ENCODE peak calls at places on chromosomes 7 and 10, in nine cellular contexts. One of them, this sample, is unnamed.
A peak's percentile ranks its signal among the peaks of the same experiment; 100 is the strongest.

GRCh38 chr10:77564781-77565589 is 72.6 kb downstream of the KCNMA1 start:
- DNase-seq in A549: peak; percentile 69
- DNase-seq in tibial nerve: no peak
- DNase-seq in brain microvascular endothelial cell: no peak
- DNase-seq in skeletal muscle cell: no peak
- DNase-seq in naive thymus-derived CD4-positive, alpha-beta T cell: no peak
- DNase-seq in sigmoid colon: no peak
- DNase-seq in spleen: no peak
- DNase-seq in HCT116: no peak
- DNase-seq in this sample: no peak

GRCh38 chr7:79952399-79952798 is 182.2 kb upstream of the GNAI1 start:
- DNase-seq in A549: no peak
- DNase-seq in sigmoid colon: no peak
- DNase-seq in brain microvascular endothelial cell: no peak
- DNase-seq in skeletal muscle cell: no peak
- DNase-seq in spleen: no peak
- DNase-seq in HCT116: no peak
- DNase-seq in tibial nerve: no peak
- DNase-seq in naive thymus-derived CD4-positive, alpha-beta T cell: no peak
- DNase-seq in this sample: no peak

GRCh38 chr10:109282510-109282909 is 640.8 kb downstream of the XPNPEP1 start:
- DNase-seq in brain microvascular endothelial cell: no peak
- DNase-seq in tibial nerve: no peak
- DNase-seq in A549: no peak
- DNase-seq in HCT116: no peak
- DNase-seq in spleen: no peak
- DNase-seq in skeletal muscle cell: peak; percentile 45
- DNase-seq in sigmoid colon: no peak
- DNase-seq in naive thymus-derived CD4-positive, alpha-beta T cell: no peak
- DNase-seq in this sample: no peak

GRCh38 chr10:22022257-22023051 is 18.9 kb upstream of the DNAJC1 start:
- DNase-seq in naive thymus-derived CD4-positive, alpha-beta T cell: peak; percentile 27
- DNase-seq in A549: no peak
- DNase-seq in brain microvascular endothelial cell: no peak
- DNase-seq in HCT116: no peak
- DNase-seq in sigmoid colon: no peak
- DNase-seq in spleen: no peak
- DNase-seq in skeletal muscle cell: no peak
- DNase-seq in tibial nerve: peak; percentile 7
- DNase-seq in this sample: no peak

GRCh38 chr7:20470726-20471125 is 140.0 kb downstream of the ITGB8 start:
- DNase-seq in skeletal muscle cell: no peak
- DNase-seq in naive thymus-derived CD4-positive, alpha-beta T cell: no peak
- DNase-seq in A549: no peak
- DNase-seq in spleen: no peak
- DNase-seq in sigmoid colon: no peak
- DNase-seq in brain microvascular endothelial cell: no peak
- DNase-seq in HCT116: no peak
- DNase-seq in tibial nerve: no peak
- DNase-seq in this sample: no peak

GRCh38 chr7:80453699-80454340 is 58.0 kb downstream of the GNAT3 start:
- DNase-seq in naive thymus-derived CD4-positive, alpha-beta T cell: no peak
- DNase-seq in brain microvascular endothelial cell: no peak
- DNase-seq in skeletal muscle cell: no peak
- DNase-seq in tibial nerve: peak; percentile 30
- DNase-seq in A549: peak; percentile 10
- DNase-seq in spleen: no peak
- DNase-seq in sigmoid colon: no peak
- DNase-seq in HCT116: peak; percentile 19
- DNase-seq in this sample: no peak

GRCh38 chr7:102008535-102009262 is 191.3 kb downstream of the CUX1 start:
- DNase-seq in HCT116: no peak
- DNase-seq in spleen: no peak
- DNase-seq in tibial nerve: no peak
- DNase-seq in brain microvascular endothelial cell: no peak
- DNase-seq in A549: no peak
- DNase-seq in skeletal muscle cell: no peak
- DNase-seq in naive thymus-derived CD4-positive, alpha-beta T cell: no peak
- DNase-seq in sigmoid colon: no peak
- DNase-seq in this sample: no peak

GRCh38 chr10:133366130-133366478 is 7.0 kb downstream of the ECHS1 start:
- DNase-seq in naive thymus-derived CD4-positive, alpha-beta T cell: no peak
- DNase-seq in brain microvascular endothelial cell: no peak
- DNase-seq in tibial nerve: no peak
- DNase-seq in HCT116: no peak
- DNase-seq in sigmoid colon: no peak
- DNase-seq in spleen: no peak
- DNase-seq in A549: no peak
- DNase-seq in skeletal muscle cell: no peak
- DNase-seq in this sample: no peak

GRCh38 chr7:2243483-2243840 is 1.4 kb downstream of the NUDT1 start:
- DNase-seq in skeletal muscle cell: no peak
- DNase-seq in naive thymus-derived CD4-positive, alpha-beta T cell: no peak
- DNase-seq in sigmoid colon: no peak
- DNase-seq in tibial nerve: no peak
- DNase-seq in brain microvascular endothelial cell: no peak
- DNase-seq in HCT116: no peak
- DNase-seq in A549: no peak
- DNase-seq in spleen: no peak
- DNase-seq in this sample: no peak

GRCh38 chr7:2245883-2246679 is 4.1 kb downstream of the NUDT1 start:
- DNase-seq in sigmoid colon: no peak
- DNase-seq in naive thymus-derived CD4-positive, alpha-beta T cell: no peak
- DNase-seq in A549: no peak
- DNase-seq in tibial nerve: peak; percentile 36
- DNase-seq in spleen: no peak
- DNase-seq in skeletal muscle cell: no peak
- DNase-seq in brain microvascular endothelial cell: no peak
- DNase-seq in HCT116: no peak
- DNase-seq in this sample: no peak

GRCh38 chr7:2241580-2242540 is at the start of the genes MRM2 and NUDT1:
- DNase-seq in sigmoid colon: peak; percentile 90
- DNase-seq in A549: peak; percentile 82
- DNase-seq in brain microvascular endothelial cell: peak; percentile 45
- DNase-seq in naive thymus-derived CD4-positive, alpha-beta T cell: peak; percentile 89
- DNase-seq in tibial nerve: peak; percentile 80
- DNase-seq in skeletal muscle cell: peak; percentile 18
- DNase-seq in HCT116: peak; percentile 56
- DNase-seq in spleen: peak; percentile 94
- DNase-seq in this sample: no peak

GRCh38 chr7:2244404-2244803 is 2.4 kb downstream of the NUDT1 start:
- DNase-seq in skeletal muscle cell: no peak
- DNase-seq in HCT116: no peak
- DNase-seq in naive thymus-derived CD4-positive, alpha-beta T cell: no peak
- DNase-seq in A549: no peak
- DNase-seq in tibial nerve: no peak
- DNase-seq in brain microvascular endothelial cell: no peak
- DNase-seq in spleen: no peak
- DNase-seq in sigmoid colon: no peak
- DNase-seq in this sample: no peak

DNA sequence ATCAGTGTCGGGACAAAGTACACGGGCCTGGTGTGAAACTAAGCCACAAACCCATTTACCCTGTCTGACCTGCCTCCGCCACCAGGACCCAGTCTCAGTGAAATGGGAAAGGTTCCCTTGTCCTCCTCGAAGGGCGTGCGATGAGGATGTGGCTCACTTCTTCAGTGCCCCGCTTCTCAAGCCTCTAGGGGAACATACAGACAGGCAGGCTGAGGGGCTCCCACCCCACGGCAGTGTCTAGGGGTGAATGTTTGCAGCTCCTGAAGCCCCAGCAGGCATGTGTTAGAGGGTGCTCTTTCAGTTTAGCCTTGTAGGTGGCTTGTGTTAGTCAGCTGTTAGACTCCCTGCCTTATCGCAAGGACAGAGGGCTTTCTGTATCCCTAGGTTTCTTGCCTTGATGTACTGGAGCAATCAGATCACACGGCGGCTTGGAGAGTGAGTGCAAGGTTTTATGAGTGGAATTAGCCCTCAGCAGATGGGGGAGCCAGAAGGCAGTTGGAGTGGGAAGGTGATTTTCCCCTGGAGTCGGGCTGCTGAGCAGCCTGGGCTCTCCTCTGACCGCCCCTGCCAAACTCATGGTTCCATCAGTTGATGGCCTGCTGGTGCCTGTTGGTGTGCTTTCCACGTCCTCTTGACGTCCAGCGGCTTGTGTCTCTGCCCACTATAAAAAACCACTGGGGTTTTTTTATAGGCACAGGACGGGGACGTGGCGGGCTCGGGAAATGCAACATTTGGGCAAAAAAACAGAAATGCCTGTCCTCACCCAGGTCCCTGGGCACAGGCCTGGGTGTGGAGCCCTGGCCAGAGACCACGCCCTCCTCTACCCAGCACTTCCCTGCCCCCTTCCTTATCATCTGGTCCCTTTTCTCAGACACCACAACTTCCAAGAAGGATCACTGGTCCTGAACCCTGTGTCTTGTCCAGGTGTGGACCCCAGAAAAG is 786 bp downstream of the NUDT1 start:
- DNase-seq in HCT116: no peak
- DNase-seq in tibial nerve: no peak
- DNase-seq in sigmoid colon: no peak
- DNase-seq in spleen: no peak
- DNase-seq in brain microvascular endothelial cell: no peak
- DNase-seq in naive thymus-derived CD4-positive, alpha-beta T cell: no peak
- DNase-seq in A549: peak; percentile 32
- DNase-seq in skeletal muscle cell: no peak
- DNase-seq in this sample: no peak
- H3K4me3 ChIP-seq in HCT116: peak overlapping the region; percentile 74
- H3K4me3 ChIP-seq in tibial nerve: peak overlapping the region; percentile 89
- H3K4me3 ChIP-seq in sigmoid colon: peak overlapping the region; percentile 92
- H3K4me3 ChIP-seq in spleen: peak overlapping the region; percentile 99
- H3K4me3 ChIP-seq in brain microvascular endothelial cell: peak overlapping the region; percentile 83
- H3K4me3 ChIP-seq in naive thymus-derived CD4-positive, alpha-beta T cell: peak overlapping the region; percentile 81
- H3K4me3 ChIP-seq in A549: peak overlapping the region; percentile 99
- H3K4me3 ChIP-seq in skeletal muscle cell: peak overlapping the region; percentile 89
- H3K4me3 ChIP-seq in this sample: peak overlapping the region; percentile 55

GRCh38 chr10:75740541-75740940 is 309.1 kb downstream of the LRMDA start:
- DNase-seq in spleen: no peak
- DNase-seq in naive thymus-derived CD4-positive, alpha-beta T cell: no peak
- DNase-seq in skeletal muscle cell: no peak
- DNase-seq in A549: no peak
- DNase-seq in sigmoid colon: no peak
- DNase-seq in tibial nerve: no peak
- DNase-seq in HCT116: no peak
- DNase-seq in brain microvascular endothelial cell: no peak
- DNase-seq in this sample: no peak

GRCh38 chr10:75733135-75733890 is 301.9 kb downstream of the LRMDA start:
- DNase-seq in naive thymus-derived CD4-positive, alpha-beta T cell: no peak
- DNase-seq in sigmoid colon: no peak
- DNase-seq in HCT116: no peak
- DNase-seq in tibial nerve: no peak
- DNase-seq in brain microvascular endothelial cell: no peak
- DNase-seq in spleen: no peak
- DNase-seq in A549: no peak
- DNase-seq in skeletal muscle cell: no peak
- DNase-seq in this sample: no peak

GRCh38 chr10:75742355-75742754 is 310.9 kb downstream of the LRMDA start:
- DNase-seq in A549: no peak
- DNase-seq in brain microvascular endothelial cell: no peak
- DNase-seq in HCT116: no peak
- DNase-seq in skeletal muscle cell: no peak
- DNase-seq in spleen: no peak
- DNase-seq in naive thymus-derived CD4-positive, alpha-beta T cell: no peak
- DNase-seq in tibial nerve: no peak
- DNase-seq in sigmoid colon: no peak
- DNase-seq in this sample: no peak

GRCh38 chr10:75739454-75740143 is 308.2 kb downstream of the LRMDA start:
- DNase-seq in brain microvascular endothelial cell: no peak
- DNase-seq in naive thymus-derived CD4-positive, alpha-beta T cell: no peak
- DNase-seq in skeletal muscle cell: no peak
- DNase-seq in spleen: no peak
- DNase-seq in HCT116: no peak
- DNase-seq in A549: no peak
- DNase-seq in sigmoid colon: no peak
- DNase-seq in tibial nerve: no peak
- DNase-seq in this sample: no peak

GRCh38 chr10:75736889-75737610 is 305.6 kb downstream of the LRMDA start:
- DNase-seq in naive thymus-derived CD4-positive, alpha-beta T cell: no peak
- DNase-seq in tibial nerve: no peak
- DNase-seq in A549: no peak
- DNase-seq in brain microvascular endothelial cell: no peak
- DNase-seq in spleen: no peak
- DNase-seq in skeletal muscle cell: no peak
- DNase-seq in sigmoid colon: no peak
- DNase-seq in HCT116: no peak
- DNase-seq in this sample: no peak
- H3K4me3 ChIP-seq in naive thymus-derived CD4-positive, alpha-beta T cell: no peak overlapping the region
- H3K4me3 ChIP-seq in tibial nerve: no peak overlapping the region
- H3K4me3 ChIP-seq in A549: no peak overlapping the region
- H3K4me3 ChIP-seq in brain microvascular endothelial cell: no peak overlapping the region
- H3K4me3 ChIP-seq in spleen: no peak overlapping the region
- H3K4me3 ChIP-seq in skeletal muscle cell: no peak overlapping the region
- H3K4me3 ChIP-seq in sigmoid colon: no peak overlapping the region
- H3K4me3 ChIP-seq in HCT116: no peak overlapping the region
- H3K4me3 ChIP-seq in this sample: no peak overlapping the region

GRCh38 chr7:27141138-27141537 is 2.3 kb downstream of the HOXA5 start:
- DNase-seq in HCT116: no peak
- DNase-seq in sigmoid colon: no peak
- DNase-seq in naive thymus-derived CD4-positive, alpha-beta T cell: no peak
- DNase-seq in brain microvascular endothelial cell: no peak
- DNase-seq in spleen: no peak
- DNase-seq in tibial nerve: no peak
- DNase-seq in skeletal muscle cell: no peak
- DNase-seq in A549: no peak
- DNase-seq in this sample: no peak

GRCh38 chr7:27139335-27140107 is 4.0 kb downstream of the HOXA5 start:
- DNase-seq in tibial nerve: no peak
- DNase-seq in brain microvascular endothelial cell: no peak
- DNase-seq in skeletal muscle cell: no peak
- DNase-seq in A549: no peak
- DNase-seq in spleen: peak; percentile 68
- DNase-seq in sigmoid colon: no peak
- DNase-seq in HCT116: no peak
- DNase-seq in naive thymus-derived CD4-positive, alpha-beta T cell: no peak
- DNase-seq in this sample: no peak

GRCh38 chr7:27137603-27138410 is 5.7 kb downstream of the HOXA5 start:
- DNase-seq in HCT116: no peak
- DNase-seq in naive thymus-derived CD4-positive, alpha-beta T cell: no peak
- DNase-seq in sigmoid colon: peak; percentile 26
- DNase-seq in tibial nerve: no peak
- DNase-seq in brain microvascular endothelial cell: no peak
- DNase-seq in skeletal muscle cell: no peak
- DNase-seq in A549: no peak
- DNase-seq in spleen: no peak
- DNase-seq in this sample: no peak

GRCh38 chr7:27140108-27140842 is 3.2 kb downstream of the HOXA5 start:
- DNase-seq in skeletal muscle cell: no peak
- DNase-seq in spleen: no peak
- DNase-seq in naive thymus-derived CD4-positive, alpha-beta T cell: no peak
- DNase-seq in HCT116: no peak
- DNase-seq in sigmoid colon: no peak
- DNase-seq in brain microvascular endothelial cell: no peak
- DNase-seq in tibial nerve: no peak
- DNase-seq in A549: no peak
- DNase-seq in this sample: no peak

GRCh38 chr7:27138987-27139334 is 4.5 kb downstream of the HOXA5 start:
- DNase-seq in HCT116: no peak
- DNase-seq in tibial nerve: no peak
- DNase-seq in spleen: no peak
- DNase-seq in brain microvascular endothelial cell: no peak
- DNase-seq in sigmoid colon: no peak
- DNase-seq in naive thymus-derived CD4-positive, alpha-beta T cell: no peak
- DNase-seq in A549: no peak
- DNase-seq in skeletal muscle cell: no peak
- DNase-seq in this sample: no peak
- H3K4me3 ChIP-seq in HCT116: no peak overlapping the region
- H3K4me3 ChIP-seq in tibial nerve: peak overlapping the region; percentile 28
- H3K4me3 ChIP-seq in spleen: no peak overlapping the region
- H3K4me3 ChIP-seq in brain microvascular endothelial cell: no peak overlapping the region
- H3K4me3 ChIP-seq in sigmoid colon: no peak overlapping the region
- H3K4me3 ChIP-seq in naive thymus-derived CD4-positive, alpha-beta T cell: no peak overlapping the region
- H3K4me3 ChIP-seq in A549: no peak overlapping the region
- H3K4me3 ChIP-seq in skeletal muscle cell: peak overlapping the region; percentile 3
- H3K4me3 ChIP-seq in this sample: no peak overlapping the region

DNA sequence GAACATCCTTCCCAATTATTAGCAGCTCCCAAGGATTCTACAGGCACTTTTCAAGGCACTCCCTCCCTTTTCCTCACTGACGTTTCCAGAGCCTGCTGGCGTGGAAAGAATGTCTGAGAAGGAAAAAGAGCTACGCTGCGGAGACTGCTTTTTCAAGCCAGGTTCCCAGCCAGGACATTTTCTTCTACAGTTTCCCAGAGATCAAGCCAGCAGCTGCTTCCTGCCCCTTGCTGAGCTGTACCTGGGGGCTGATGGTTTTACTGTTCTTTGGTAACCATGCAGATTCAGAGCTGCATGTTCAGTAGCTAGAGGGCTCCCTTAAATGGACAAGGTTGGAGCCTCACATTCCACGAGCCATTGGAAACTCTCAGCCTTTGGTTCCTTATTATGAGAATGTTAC is 133.4 kb downstream of the EVX1 start:
- DNase-seq in HCT116: no peak
- DNase-seq in sigmoid colon: peak; percentile 73
- DNase-seq in A549: no peak
- DNase-seq in skeletal muscle cell: no peak
- DNase-seq in spleen: no peak
- DNase-seq in tibial nerve: no peak
- DNase-seq in brain microvascular endothelial cell: no peak
- DNase-seq in naive thymus-derived CD4-positive, alpha-beta T cell: no peak
- DNase-seq in this sample: no peak
- H3K4me3 ChIP-seq in HCT116: no peak overlapping the region
- H3K4me3 ChIP-seq in sigmoid colon: no peak overlapping the region
- H3K4me3 ChIP-seq in A549: no peak overlapping the region
- H3K4me3 ChIP-seq in skeletal muscle cell: no peak overlapping the region
- H3K4me3 ChIP-seq in spleen: no peak overlapping the region
- H3K4me3 ChIP-seq in tibial nerve: no peak overlapping the region
- H3K4me3 ChIP-seq in brain microvascular endothelial cell: no peak overlapping the region
- H3K4me3 ChIP-seq in naive thymus-derived CD4-positive, alpha-beta T cell: no peak overlapping the region
- H3K4me3 ChIP-seq in this sample: no peak overlapping the region